ENCODE peak calls at places on chromosome 5, in six cellular contexts. One of them, this sample, is unnamed.

GRCh38 chr5:1564182-1564748 is 40.5 kb upstream of the LPCAT1 start:
- DNase-seq in spleen: no peak
- DNase-seq in HepG2: peak; percentile 84
- DNase-seq in IMR-90: peak; percentile 30
- DNase-seq in prostate gland: no peak
- DNase-seq in transverse colon: peak; percentile 41
- DNase-seq in this sample: no peak

GRCh38 chr5:137470111-137470920 is 28.8 kb downstream of the SPOCK1 start:
- DNase-seq in spleen: no peak
- DNase-seq in HepG2: no peak
- DNase-seq in prostate gland: no peak
- DNase-seq in transverse colon: no peak
- DNase-seq in IMR-90: peak; percentile 94
- DNase-seq in this sample: peak; percentile 26

GRCh38 chr5:137872476-137872875 is 4.8 kb downstream of the MYOT start:
- DNase-seq in HepG2: no peak
- DNase-seq in spleen: no peak
- DNase-seq in IMR-90: no peak
- DNase-seq in transverse colon: no peak
- DNase-seq in prostate gland: no peak
- DNase-seq in this sample: no peak

GRCh38 chr5:14160116-14160515 is 17.0 kb downstream of the TRIO start:
- DNase-seq in transverse colon: no peak
- DNase-seq in spleen: no peak
- DNase-seq in HepG2: no peak
- DNase-seq in IMR-90: no peak
- DNase-seq in prostate gland: no peak
- DNase-seq in this sample: no peak

GRCh38 chr5:115541586-115541985 is 3.0 kb downstream of the FEM1C start:
- DNase-seq in HepG2: peak; percentile 4
- DNase-seq in transverse colon: no peak
- DNase-seq in spleen: no peak
- DNase-seq in IMR-90: peak; percentile 15
- DNase-seq in prostate gland: no peak
- DNase-seq in this sample: no peak

GRCh38 chr5:72189135-72189534 is 81.9 kb downstream of the MAP1B start:
- DNase-seq in spleen: no peak
- DNase-seq in HepG2: no peak
- DNase-seq in IMR-90: no peak
- DNase-seq in prostate gland: no peak
- DNase-seq in transverse colon: no peak
- DNase-seq in this sample: no peak

GRCh38 chr5:125485003-125485641 is 738.7 kb upstream of the ZNF608 start:
- DNase-seq in transverse colon: peak; percentile 44
- DNase-seq in IMR-90: peak; percentile 97
- DNase-seq in HepG2: no peak
- DNase-seq in prostate gland: peak; percentile 83
- DNase-seq in spleen: no peak
- DNase-seq in this sample: peak; percentile 86

GRCh38 chr5:161548472-161549094 is 2.1 kb upstream of the GABRB2 start:
- DNase-seq in prostate gland: no peak
- DNase-seq in spleen: no peak
- DNase-seq in transverse colon: peak; percentile 9
- DNase-seq in IMR-90: no peak
- DNase-seq in HepG2: no peak
- DNase-seq in this sample: no peak

GRCh38 chr5:141889282-141889871 is 11.2 kb upstream of the PCDH1 start:
- DNase-seq in IMR-90: no peak
- DNase-seq in transverse colon: no peak
- DNase-seq in prostate gland: no peak
- DNase-seq in spleen: no peak
- DNase-seq in HepG2: no peak
- DNase-seq in this sample: no peak

GRCh38 chr5:1824109-1824821 is 23.1 kb downstream of the NDUFS6 start:
- DNase-seq in transverse colon: no peak
- DNase-seq in prostate gland: no peak
- DNase-seq in spleen: peak; percentile 45
- DNase-seq in HepG2: no peak
- DNase-seq in IMR-90: no peak
- DNase-seq in this sample: no peak

GRCh38 chr5:75660678-75661465 is 49.6 kb downstream of the ANKDD1B start:
- DNase-seq in spleen: no peak
- DNase-seq in HepG2: no peak
- DNase-seq in IMR-90: no peak
- DNase-seq in transverse colon: no peak
- DNase-seq in prostate gland: no peak
- DNase-seq in this sample: no peak

GRCh38 chr5:135833521-135833920 is 942 bp upstream of the SLC25A48 start:
- DNase-seq in HepG2: no peak
- DNase-seq in spleen: peak; percentile 70
- DNase-seq in transverse colon: no peak
- DNase-seq in prostate gland: no peak
- DNase-seq in IMR-90: no peak
- DNase-seq in this sample: no peak

GRCh38 chr5:134508521-134509195 is 16.8 kb upstream of the JADE2 start:
- DNase-seq in IMR-90: no peak
- DNase-seq in spleen: peak; percentile 65
- DNase-seq in HepG2: no peak
- DNase-seq in transverse colon: no peak
- DNase-seq in prostate gland: no peak
- DNase-seq in this sample: no peak

GRCh38 chr5:91206734-91207133 is 176.4 kb downstream of the ARRDC3 start:
- DNase-seq in HepG2: no peak
- DNase-seq in IMR-90: peak; percentile 90
- DNase-seq in spleen: no peak
- DNase-seq in prostate gland: no peak
- DNase-seq in transverse colon: no peak
- DNase-seq in this sample: no peak

GRCh38 chr5:106964102-106964501 is 706.6 kb downstream of the EFNA5 start:
- DNase-seq in IMR-90: no peak
- DNase-seq in spleen: no peak
- DNase-seq in HepG2: no peak
- DNase-seq in prostate gland: no peak
- DNase-seq in transverse colon: no peak
- DNase-seq in this sample: no peak

GRCh38 chr5:139808481-139809330 is 13.1 kb downstream of the PSD2 start:
- DNase-seq in prostate gland: no peak
- DNase-seq in transverse colon: no peak
- DNase-seq in IMR-90: peak; percentile 24
- DNase-seq in HepG2: no peak
- DNase-seq in spleen: peak; percentile 66
- DNase-seq in this sample: no peak

GRCh38 chr5:122163151-122164069 is 34.1 kb downstream of the ZNF474 start:
- DNase-seq in HepG2: no peak
- DNase-seq in transverse colon: no peak
- DNase-seq in spleen: no peak
- DNase-seq in prostate gland: no peak
- DNase-seq in IMR-90: peak; percentile 95
- DNase-seq in this sample: no peak

GRCh38 chr5:45113726-45114125 is 305.0 kb downstream of the MRPS30 start:
- DNase-seq in prostate gland: no peak
- DNase-seq in spleen: no peak
- DNase-seq in transverse colon: no peak
- DNase-seq in IMR-90: no peak
- DNase-seq in HepG2: no peak
- DNase-seq in this sample: no peak

GRCh38 chr5:62093981-62094380 is 212.0 kb upstream of the KIF2A start:
- DNase-seq in transverse colon: no peak
- DNase-seq in prostate gland: no peak
- DNase-seq in HepG2: no peak
- DNase-seq in spleen: no peak
- DNase-seq in IMR-90: peak; percentile 7
- DNase-seq in this sample: no peak

GRCh38 chr5:123708074-123708806 is 196.3 kb downstream of the CSNK1G3 start:
- DNase-seq in transverse colon: no peak
- DNase-seq in HepG2: no peak
- DNase-seq in IMR-90: peak; percentile 90
- DNase-seq in spleen: no peak
- DNase-seq in prostate gland: no peak
- DNase-seq in this sample: no peak

GRCh38 chr5:40988761-40989510 is 79.6 kb downstream of the C7 start:
- DNase-seq in IMR-90: peak; percentile 33
- DNase-seq in prostate gland: no peak
- DNase-seq in transverse colon: no peak
- DNase-seq in HepG2: peak; percentile 15
- DNase-seq in spleen: no peak
- DNase-seq in this sample: no peak

GRCh38 chr5:82355921-82356454 is 77.8 kb upstream of the RPS23 start:
- DNase-seq in prostate gland: no peak
- DNase-seq in transverse colon: no peak
- DNase-seq in HepG2: no peak
- DNase-seq in IMR-90: no peak
- DNase-seq in spleen: no peak
- DNase-seq in this sample: no peak

GRCh38 chr5:82358454-82358853 is 80.3 kb upstream of the RPS23 start:
- DNase-seq in HepG2: no peak
- DNase-seq in transverse colon: no peak
- DNase-seq in prostate gland: no peak
- DNase-seq in IMR-90: peak; percentile 84
- DNase-seq in spleen: no peak
- DNase-seq in this sample: no peak

GRCh38 chr5:82355053-82355452 is 76.9 kb upstream of the RPS23 start:
- DNase-seq in prostate gland: no peak
- DNase-seq in HepG2: no peak
- DNase-seq in spleen: no peak
- DNase-seq in transverse colon: no peak
- DNase-seq in IMR-90: no peak
- DNase-seq in this sample: no peak

GRCh38 chr5:82355496-82355895 is 77.3 kb upstream of the RPS23 start:
- DNase-seq in HepG2: no peak
- DNase-seq in spleen: no peak
- DNase-seq in transverse colon: no peak
- DNase-seq in IMR-90: no peak
- DNase-seq in prostate gland: no peak
- DNase-seq in this sample: no peak

GRCh38 chr5:82356808-82357671 is 78.9 kb upstream of the RPS23 start:
- DNase-seq in prostate gland: peak; percentile 70
- DNase-seq in IMR-90: peak; percentile 94
- DNase-seq in transverse colon: peak; percentile 64
- DNase-seq in HepG2: peak; percentile 93
- DNase-seq in spleen: no peak
- DNase-seq in this sample: peak; percentile 95
- TF ChIP-seq POLR2A in prostate gland: no peak
- TF ChIP-seq POLR2A in IMR-90: no peak
- TF ChIP-seq POLR2A in transverse colon: no peak
- TF ChIP-seq POLR2A in HepG2: no peak
- TF ChIP-seq POLR2A in spleen: no peak
- TF ChIP-seq POLR2A in this sample: no peak

GRCh38 chr5:68250662-68251298 is 35.2 kb downstream of the PIK3R1 start:
- DNase-seq in IMR-90: no peak
- DNase-seq in HepG2: no peak
- DNase-seq in transverse colon: no peak
- DNase-seq in prostate gland: no peak
- DNase-seq in spleen: no peak
- DNase-seq in this sample: no peak

GRCh38 chr5:68251386-68251785 is 35.8 kb downstream of the PIK3R1 start:
- DNase-seq in transverse colon: no peak
- DNase-seq in HepG2: no peak
- DNase-seq in prostate gland: no peak
- DNase-seq in spleen: no peak
- DNase-seq in IMR-90: peak; percentile 31
- DNase-seq in this sample: no peak

GRCh38 chr5:68252678-68253520 is 37.3 kb downstream of the PIK3R1 start:
- DNase-seq in HepG2: peak; percentile 63
- DNase-seq in transverse colon: peak; percentile 60
- DNase-seq in spleen: peak; percentile 80
- DNase-seq in IMR-90: peak; percentile 78
- DNase-seq in prostate gland: peak; percentile 42
- DNase-seq in this sample: peak; percentile 73

GRCh38 chr5:68253612-68254341 is 38.2 kb downstream of the PIK3R1 start:
- DNase-seq in prostate gland: no peak
- DNase-seq in transverse colon: no peak
- DNase-seq in spleen: no peak
- DNase-seq in IMR-90: no peak
- DNase-seq in HepG2: no peak
- DNase-seq in this sample: no peak

GRCh38 chr5:68251804-68252648 is 36.5 kb downstream of the PIK3R1 start:
- DNase-seq in transverse colon: peak; percentile 26
- DNase-seq in IMR-90: peak; percentile 50
- DNase-seq in spleen: no peak
- DNase-seq in HepG2: no peak
- DNase-seq in prostate gland: peak; percentile 24
- DNase-seq in this sample: peak; percentile 86
- TF ChIP-seq POLR2A in transverse colon: no peak
- TF ChIP-seq POLR2A in IMR-90: no peak
- TF ChIP-seq POLR2A in spleen: no peak
- TF ChIP-seq POLR2A in HepG2: no peak
- TF ChIP-seq POLR2A in prostate gland: no peak
- TF ChIP-seq POLR2A in this sample: no peak

DNA sequence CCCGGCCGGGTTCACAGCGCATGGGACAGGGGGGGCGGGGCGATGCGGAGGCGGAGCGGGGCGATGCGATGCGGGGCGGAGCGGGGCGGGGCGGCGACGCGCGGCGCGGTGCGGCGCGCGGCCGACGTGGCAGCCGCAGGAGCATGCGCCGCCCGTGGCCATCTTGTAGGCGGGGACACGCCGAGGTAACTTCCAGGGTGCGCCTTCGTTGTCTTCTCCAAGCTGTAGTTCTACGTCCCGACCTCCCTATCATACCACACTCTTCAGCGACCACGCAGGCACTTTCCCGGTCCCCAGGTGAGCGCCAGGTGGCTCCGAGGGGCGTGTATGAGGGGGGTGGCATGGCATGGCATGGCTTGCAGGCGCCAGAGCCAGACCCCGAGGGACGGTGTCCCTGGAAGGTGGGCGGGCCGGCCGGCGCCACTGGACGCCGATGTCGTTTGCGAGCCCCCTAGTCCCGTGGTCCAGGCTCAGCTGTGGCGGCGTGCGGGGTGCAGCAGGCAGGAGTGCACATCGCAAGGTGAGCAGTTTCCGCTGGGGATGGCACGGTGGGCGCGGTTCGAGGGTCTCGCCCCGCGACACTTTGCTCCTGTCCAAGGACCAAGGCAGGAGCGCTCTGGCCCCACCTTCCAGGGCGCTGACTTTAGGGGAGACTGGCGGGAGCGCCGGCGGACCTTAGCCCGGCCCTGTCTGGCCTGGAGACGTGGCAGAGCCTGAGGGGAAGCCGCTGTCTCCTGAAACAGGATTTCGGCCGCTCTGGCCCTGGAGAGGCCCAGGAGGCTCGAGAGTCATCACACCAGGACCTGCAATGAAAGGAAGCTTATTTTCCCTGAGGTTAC is at the start of gene PRRC1:
- DNase-seq in HepG2: peak; percentile 64
- DNase-seq in IMR-90: peak; percentile 81
- DNase-seq in prostate gland: peak; percentile 77
- DNase-seq in spleen: peak; percentile 95
- DNase-seq in transverse colon: peak; percentile 89
- DNase-seq in this sample: peak; percentile 70
- TF ChIP-seq POLR2A in HepG2: peak; percentile 88
- TF ChIP-seq POLR2A in IMR-90: peak; percentile 73
- TF ChIP-seq POLR2A in prostate gland: peak; percentile 83
- TF ChIP-seq POLR2A in spleen: no peak
- TF ChIP-seq POLR2A in transverse colon: peak; percentile 77
- TF ChIP-seq POLR2A in this sample: peak; percentile 79

DNA sequence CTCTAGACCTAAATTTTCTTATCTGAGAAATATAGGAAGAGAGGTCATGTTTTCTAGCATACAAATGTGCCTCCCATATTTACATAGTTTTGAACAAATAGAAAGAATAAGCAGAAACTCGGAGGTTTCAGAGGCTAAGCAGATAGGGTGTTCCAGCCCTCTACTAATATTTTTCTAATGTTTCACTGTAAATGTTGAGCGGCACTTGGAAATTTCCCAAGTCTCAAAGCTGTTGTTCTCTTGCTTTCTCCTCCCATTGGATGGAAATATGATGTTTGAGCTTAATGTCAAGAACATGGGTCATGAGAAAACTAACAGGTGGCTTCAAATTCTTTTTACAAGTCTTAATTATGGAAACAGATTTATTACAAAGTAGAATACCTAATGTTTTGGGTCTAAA is 5.1 kb downstream of the SPINK1 start:
- DNase-seq in HepG2: no peak
- DNase-seq in spleen: no peak
- DNase-seq in transverse colon: no peak
- DNase-seq in prostate gland: no peak
- DNase-seq in IMR-90: no peak
- DNase-seq in this sample: no peak
- TF ChIP-seq POLR2A in HepG2: no peak
- TF ChIP-seq POLR2A in spleen: no peak
- TF ChIP-seq POLR2A in transverse colon: no peak
- TF ChIP-seq POLR2A in prostate gland: no peak
- TF ChIP-seq POLR2A in IMR-90: no peak
- TF ChIP-seq POLR2A in this sample: no peak